ENCODE peak calls at places on chromosomes 12 and 14, in five cellular contexts. A is CD4-positive, CD25-positive, alpha-beta regulatory T cell; Z is GM23248; H is heart left ventricle; D is BE2C. U is an unnamed sample. For H3K27me3, the result is how much of the 10 kb centered on the place peaks cover.

GRCh38 chr12:130290114-130290513 is 47.6 kb upstream of the PIWIL1 start:
- DNase-seq in H (no peak), Z (no peak), A (no peak), D (no peak), U (no peak)

GRCh38 chr12:15682826-15683225 is 106.4 kb downstream of the EPS8 start:
- DNase-seq in A (no peak), H (no peak), D (no peak), Z (peak), U (no peak)

GRCh38 chr14:92944976-92945375 is 22.0 kb downstream of the CHGA start:
- DNase-seq in D (peak), H (no peak), A (no peak), Z (no peak), U (no peak)

GRCh38 chr14:103693514-103693913 is 21.7 kb downstream of the XRCC3 start:
- DNase-seq in Z (no peak), H (no peak), A (no peak), D (no peak), U (peak)

GRCh38 chr12:85029456-85029855 is 6.6 kb downstream of the TSPAN19 start:
- DNase-seq in Z (peak), D (no peak), A (no peak), H (no peak), U (no peak)

GRCh38 chr12:41190360-41190759 is 2.2 kb downstream of the PDZRN4 start:
- DNase-seq in Z (peak), A (no peak), H (no peak), D (no peak), U (peak)

GRCh38 chr12:115129727-115130126 is 445.8 kb upstream of the TBX3 start:
- DNase-seq in A (no peak), H (no peak), D (no peak), Z (no peak), U (no peak)

GRCh38 chr14:76768671-76769500 is 7.6 kb downstream of the VASH1 start:
- DNase-seq in H (no peak), Z (no peak), D (no peak), A (no peak), U (no peak)

GRCh38 chr14:99041820-99042174 is 230.2 kb downstream of the BCL11B start:
- DNase-seq in H (no peak), A (no peak), Z (no peak), D (no peak), U (no peak)

GRCh38 chr14:76053576-76054369 is 68.2 kb downstream of the IFT43 start:
- DNase-seq in D (no peak), A (no peak), Z (no peak), H (no peak), U (no peak)

GRCh38 chr14:56846970-56847928 is 37.0 kb upstream of the OTX2 start:
- DNase-seq in Z (no peak), H (no peak), A (no peak), D (no peak), U (no peak)

GRCh38 chr12:81337891-81338290 is 260.0 kb downstream of the ACSS3 start:
- DNase-seq in D (no peak), A (no peak), Z (peak), H (no peak), U (no peak)

GRCh38 chr14:76870146-76870545 is 43.9 kb downstream of the LRRC74A start:
- DNase-seq in Z (no peak), D (peak), H (no peak), A (no peak), U (no peak)

GRCh38 chr14:60396718-60397343 is 89.0 kb downstream of the C14orf39 start:
- DNase-seq in H (no peak), Z (peak), D (no peak), A (no peak), U (peak)

GRCh38 chr12:103503546-103504480 is 8.0 kb upstream of the C12orf42 start:
- DNase-seq in A (peak), D (peak), H (no peak), Z (no peak), U (no peak)

GRCh38 chr14:20458031-20458789 is 3.0 kb downstream of the PIP4P1 start:
- DNase-seq in D (no peak), H (no peak), A (no peak), Z (no peak), U (no peak)

GRCh38 chr14:94213021-94213420 is 38.9 kb downstream of the PPP4R4 start:
- DNase-seq in A (no peak), Z (peak), H (no peak), D (no peak), U (peak)

GRCh38 chr12:132600048-132601032 is 10.0 kb downstream of the LRCOL1 start:
- DNase-seq in Z (peak), A (peak), H (peak), D (peak), U (peak)

GRCh38 chr12:77229640-77230442 is 164.5 kb upstream of the E2F7 start:
- DNase-seq in Z (no peak), H (no peak), A (no peak), D (no peak), U (peak)

GRCh38 chr12:92764820-92765219 is 62.0 kb downstream of the PLEKHG7 start:
- DNase-seq in D (no peak), Z (peak), H (no peak), A (no peak), U (no peak)

GRCh38 chr14:69997849-69998248 is 118.6 kb downstream of the SMOC1 start:
- DNase-seq in Z (peak), A (no peak), H (no peak), D (no peak), U (peak)

GRCh38 chr14:70641548-70642312 is at the start of gene TTC9:
- DNase-seq in D (peak), H (no peak), Z (peak), A (no peak), U (peak)

DNA sequence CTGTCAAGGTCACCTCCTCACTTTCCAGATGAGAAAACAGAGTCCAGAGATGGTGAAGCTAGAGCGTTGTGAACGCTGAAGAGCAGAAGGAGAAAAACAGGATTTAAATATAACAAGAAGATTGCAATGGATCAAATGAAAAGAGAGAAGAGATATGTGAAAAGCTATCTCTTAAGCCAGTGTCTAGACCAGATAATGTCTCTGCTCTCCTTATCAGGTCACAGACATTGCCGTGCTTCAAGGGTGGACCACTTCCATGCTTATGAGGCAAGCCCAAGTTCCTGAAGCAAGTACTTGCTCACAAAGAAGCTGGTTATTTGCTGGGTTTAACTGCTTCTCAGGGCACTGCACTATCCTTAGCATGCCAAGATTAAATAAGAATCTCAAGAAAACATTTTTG is 31.6 kb upstream of the FRS2 start:
- DNase-seq in H (no peak), Z (no peak), D (no peak), A (no peak), U (no peak)
- H3K27me3 ChIP-seq in H (under half), Z (under half), D (under half), A (under half), U (under half)

GRCh38 chr12:14394317-14395058 is 29.0 kb downstream of the ATF7IP start:
- DNase-seq in D (peak), H (no peak), A (peak), Z (peak), U (peak)
- H3K4me3 ChIP-seq in D (no peak), H (no peak), A (peak), Z (no peak), U (peak)

GRCh38 chr12:53941187-53941586 is 2.6 kb downstream of the HOXC13 start:
- DNase-seq in A (no peak), H (no peak), Z (no peak), D (no peak), U (peak)

GRCh38 chr12:53940448-53941014 is 1.9 kb downstream of the HOXC13 start:
- DNase-seq in H (no peak), A (no peak), D (no peak), Z (no peak), U (peak)

GRCh38 chr12:53944209-53944608 is 5.6 kb downstream of the HOXC13 start:
- DNase-seq in H (no peak), A (no peak), Z (no peak), D (no peak), U (peak)

GRCh38 chr12:53941750-53942149 is 3.1 kb downstream of the HOXC13 start:
- DNase-seq in Z (no peak), D (no peak), H (no peak), A (no peak), U (no peak)

DNA sequence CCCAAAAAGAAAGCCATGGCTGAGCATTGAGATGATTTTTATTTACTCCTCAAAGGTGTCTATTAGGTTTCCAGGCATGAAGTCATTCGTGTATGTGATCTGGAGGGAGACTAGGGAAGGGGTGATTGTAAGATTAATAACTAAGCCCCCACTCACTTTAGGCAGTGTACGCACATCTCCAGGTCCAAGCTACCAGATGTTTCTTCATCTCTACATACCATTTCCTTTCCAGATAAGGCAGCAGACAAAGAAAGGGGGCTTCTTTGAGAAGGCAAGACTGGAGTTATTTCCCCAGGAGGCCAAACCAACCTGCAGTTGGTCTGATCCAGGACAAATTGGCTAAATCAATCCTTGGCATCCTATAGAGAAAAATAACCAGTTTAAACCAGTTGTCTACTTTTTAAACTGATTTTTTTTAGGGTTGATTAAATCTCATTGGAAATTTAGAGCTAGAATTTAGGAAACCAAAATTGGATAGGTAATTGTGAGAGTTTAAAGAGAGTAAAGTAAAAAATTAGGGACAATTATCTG is 3.9 kb downstream of the HOXC13 start:
- DNase-seq in Z (no peak), D (no peak), A (no peak), H (no peak), U (no peak)
- H3K27me3 ChIP-seq in Z (half or more), D (half or more), A (half or more), H (half or more), U (half or more)

DNA sequence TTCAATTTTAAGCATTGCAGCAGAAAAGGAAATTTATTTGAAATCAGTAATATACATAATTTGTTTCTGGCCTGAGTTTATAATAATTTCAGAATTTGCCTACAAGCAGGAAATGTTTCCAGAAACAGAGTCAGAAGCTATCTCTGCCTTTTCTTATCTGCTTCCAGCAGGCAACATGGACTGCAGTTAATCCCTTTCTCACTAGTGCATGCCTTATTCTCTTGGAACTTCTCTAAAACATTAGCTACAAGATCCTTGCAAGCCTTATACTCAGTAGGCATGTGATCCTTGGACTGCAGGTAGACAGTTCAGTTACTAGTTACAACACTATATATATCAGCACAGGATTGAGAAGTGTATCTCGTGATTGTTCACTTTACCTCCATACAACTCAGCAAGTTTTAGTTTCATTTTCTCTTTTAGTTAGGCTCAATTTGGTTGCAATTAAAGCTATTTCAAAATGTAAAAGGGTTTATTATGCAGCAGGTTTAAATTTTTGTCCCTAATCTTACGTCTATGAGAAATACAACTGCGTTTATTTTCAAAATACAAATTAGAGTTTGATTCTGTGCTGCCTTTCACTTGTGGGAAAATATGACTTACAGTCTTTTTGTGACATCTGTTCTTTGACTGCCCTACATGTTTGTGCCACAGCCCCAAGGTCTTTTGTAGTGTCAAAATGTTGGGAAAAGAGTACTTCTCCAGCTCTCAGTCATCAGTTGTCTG is 709.1 kb upstream of the FOXG1 start:
- DNase-seq in A (no peak), D (no peak), Z (no peak), H (no peak), U (no peak)
- H3K4me3 ChIP-seq in A (no peak), D (peak), Z (no peak), H (no peak), U (no peak)

GRCh38 chr12:100491104-100491503 is 17.4 kb downstream of the NR1H4 start:
- DNase-seq in Z (no peak), A (no peak), H (no peak), D (no peak), U (no peak)
- H3K27me3 ChIP-seq in Z (under half), A (under half), H (under half), D (under half), U (under half)

GRCh38 chr12:6052206-6052939 is 72.1 kb downstream of the VWF start:
- DNase-seq in A (no peak), D (no peak), Z (no peak), H (peak), U (peak)
- H3K4me3 ChIP-seq in A (no peak), D (no peak), Z (no peak), H (no peak), U (no peak)

DNA sequence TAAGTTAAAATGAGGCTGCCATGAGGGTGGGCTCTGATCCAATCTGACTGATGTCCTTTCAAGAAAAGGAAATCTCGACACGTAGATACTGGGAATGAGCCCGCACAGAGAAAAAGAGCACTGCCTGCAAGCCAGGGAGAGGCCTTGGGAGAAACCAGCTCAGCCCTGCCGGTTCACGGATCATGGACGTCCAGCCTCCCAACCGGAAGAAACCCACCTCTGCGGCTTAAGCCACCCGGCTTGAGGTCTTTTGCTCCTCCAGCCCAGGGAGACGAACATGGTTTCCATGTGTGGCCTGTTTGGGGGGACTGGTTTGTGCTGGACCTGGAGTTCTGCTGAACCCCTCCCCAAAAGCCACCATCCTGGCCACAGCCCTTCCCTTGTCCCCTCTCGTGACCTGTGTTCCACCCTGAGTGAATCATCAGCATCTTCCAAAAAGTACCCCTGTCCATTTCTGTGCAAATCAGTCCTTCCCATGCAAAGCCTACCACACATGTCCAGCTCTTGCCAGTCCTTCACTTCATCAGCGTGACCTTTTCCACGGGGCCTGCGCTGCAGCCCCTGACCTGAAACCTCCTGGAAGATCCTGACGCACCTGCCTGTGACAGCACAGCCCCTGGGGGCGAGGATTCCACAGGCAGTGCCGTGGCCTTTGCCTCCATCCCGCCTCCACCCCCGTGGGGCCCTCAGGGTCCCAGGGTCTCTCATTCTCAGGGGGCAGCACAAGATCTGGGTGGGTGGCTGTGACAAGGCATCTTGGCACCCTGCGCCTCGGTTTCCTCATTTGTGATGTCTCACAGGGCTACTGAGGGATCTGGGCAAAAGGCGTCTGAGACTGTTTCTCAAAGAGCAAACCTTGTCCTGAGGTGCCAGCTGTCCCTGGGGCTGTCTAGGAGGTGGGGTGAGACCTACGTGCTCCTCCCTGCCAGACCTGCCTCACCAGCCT is 51.6 kb upstream of the GPR68 start:
- DNase-seq in A (no peak), Z (no peak), D (no peak), H (no peak), U (peak)
- H3K27me3 ChIP-seq in A (under half), Z (under half), D (under half), H (under half), U (under half)

GRCh38 chr12:127144770-127145169 is 1122.2 kb upstream of the TMEM132C start:
- DNase-seq in A (no peak), H (no peak), D (no peak), Z (no peak), U (no peak)

GRCh38 chr12:127145929-127146789 is 1120.8 kb upstream of the TMEM132C start:
- DNase-seq in A (peak), H (peak), Z (peak), D (peak), U (peak)

GRCh38 chr12:127146991-127147718 is 1119.8 kb upstream of the TMEM132C start:
- DNase-seq in A (no peak), Z (no peak), D (no peak), H (no peak), U (no peak)

GRCh38 chr12:127147724-127148123 is 1119.2 kb upstream of the TMEM132C start:
- DNase-seq in Z (no peak), D (no peak), H (no peak), A (no peak), U (no peak)

DNA sequence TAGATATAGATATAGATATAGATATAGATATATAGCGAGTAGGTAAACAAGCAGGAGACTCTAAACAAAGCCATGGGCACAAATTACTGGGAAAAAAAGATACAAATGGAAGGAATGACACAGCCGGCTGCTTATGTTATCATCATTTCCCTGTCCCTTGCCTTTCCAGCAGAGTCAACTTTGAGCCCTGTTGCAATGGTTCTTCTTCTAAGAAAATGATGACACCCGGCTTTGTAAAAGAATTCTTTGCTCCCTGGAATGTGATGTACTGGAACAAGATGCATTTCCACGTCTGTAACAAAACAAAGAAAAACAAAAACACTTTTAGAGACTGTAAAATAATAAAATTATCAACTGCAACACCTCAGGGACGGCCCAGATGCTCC is 1121.4 kb upstream of the TMEM132C start:
- DNase-seq in D (no peak), H (no peak), A (no peak), Z (peak), U (no peak)
- H3K4me3 ChIP-seq in D (peak), H (peak), A (no peak), Z (peak), U (peak)

GRCh38 chr12:26125451-26126339 is 858 bp upstream of the BHLHE41 start:
- DNase-seq in A (peak), Z (peak), H (peak), D (peak), U (peak)
- H3K27me3 ChIP-seq in A (half or more), Z (under half), H (under half), D (half or more), U (under half)

U was measured in osteoblast.